ENCODE peak calls at places on chromosomes 4 and X, in five cellular contexts. U, X, W, N and C are unnamed samples.

GRCh38 chr4:102527695-102528094 is 26.5 kb downstream of the NFKB1 start:
- DNase-seq in U (no peak), X (no peak), W (no peak), N (no peak), C (no peak)

GRCh38 chr4:84733343-84734033 is 150.6 kb downstream of the CDS1 start:
- DNase-seq in U (no peak), X (no peak), W (no peak), N (no peak), C (no peak)

GRCh38 chrX:128458888-128459287 is 406.7 kb upstream of the ACTRT1 start:
- DNase-seq in U (no peak), X (no peak), W (no peak), N (peak), C (no peak)

GRCh38 chr4:148064451-148064850 is 332.6 kb downstream of the ARHGAP10 start:
- DNase-seq in U (no peak), X (no peak), W (no peak), N (no peak), C (no peak)

GRCh38 chr4:86261634-86262033 is 98.2 kb downstream of the MAPK10 start:
- DNase-seq in U (no peak), X (no peak), W (no peak), N (no peak), C (no peak)

GRCh38 chrX:68249401-68249831 is 183.9 kb downstream of the OPHN1 start:
- DNase-seq in U (no peak), X (no peak), W (no peak), N (peak), C (peak)

GRCh38 chr4:18100657-18101056 is 79.1 kb upstream of the LCORL start:
- DNase-seq in U (no peak), X (no peak), W (no peak), N (no peak), C (no peak)

GRCh38 chr4:122003335-122003734 is 51.5 kb upstream of the TRPC3 start:
- DNase-seq in U (no peak), X (peak), W (no peak), N (peak), C (peak)

GRCh38 chr4:10080874-10081606 is 35.6 kb downstream of the WDR1 start:
- DNase-seq in U (no peak), X (no peak), W (no peak), N (no peak), C (no peak)

GRCh38 chr4:7415927-7416686 is 18.6 kb downstream of the PSAPL1 start:
- DNase-seq in U (peak), X (no peak), W (no peak), N (no peak), C (no peak)

GRCh38 chr4:13056630-13057187 is 427.4 kb downstream of the RAB28 start:
- DNase-seq in U (no peak), X (no peak), W (no peak), N (no peak), C (no peak)

GRCh38 chr4:164700471-164700870 is 53.5 kb upstream of the SMIM31 start:
- DNase-seq in U (no peak), X (peak), W (no peak), N (peak), C (peak)

GRCh38 chr4:53941331-53941730 is 123.1 kb downstream of the CHIC2 start:
- DNase-seq in U (no peak), X (no peak), W (no peak), N (no peak), C (no peak)

GRCh38 chr4:18937746-18938145 is 916.2 kb upstream of the LCORL start:
- DNase-seq in U (no peak), X (no peak), W (no peak), N (no peak), C (no peak)

GRCh38 chr4:6576512-6576911 is 1.5 kb downstream of the MAN2B2 start:
- DNase-seq in U (no peak), X (no peak), W (no peak), N (no peak), C (no peak)

GRCh38 chr4:41935652-41936021 is 408 bp downstream of the TMEM33 start:
- DNase-seq in U (peak), X (peak), W (no peak), N (peak), C (no peak)

GRCh38 chr4:101119141-101119540 is 228.2 kb downstream of the PPP3CA start:
- DNase-seq in U (no peak), X (no peak), W (no peak), N (no peak), C (no peak)

GRCh38 chr4:2284161-2284933 is 22.4 kb upstream of the MXD4 start:
- DNase-seq in U (peak), X (no peak), W (peak), N (no peak), C (no peak)

DNA sequence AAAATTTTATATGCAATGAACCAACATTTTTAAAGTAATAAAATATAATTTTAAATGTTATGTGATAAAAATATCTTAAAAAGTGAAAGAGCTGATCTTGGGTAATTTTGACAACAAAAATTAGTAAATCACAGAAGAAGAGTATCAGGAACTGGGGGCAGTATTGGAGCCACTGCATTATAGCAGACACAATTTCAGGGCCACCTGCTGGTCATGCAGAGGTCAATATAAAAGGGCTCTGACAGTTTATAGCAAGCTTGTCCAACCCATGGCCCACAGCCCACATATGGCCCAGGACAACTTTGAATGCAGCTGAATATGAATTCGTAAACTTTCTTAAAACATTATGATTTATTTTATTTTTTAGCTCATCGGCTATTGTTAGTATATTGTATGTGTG is 13.0 kb upstream of the LEF1 start:
- DNase-seq in U (no peak), X (no peak), W (no peak), N (no peak), C (no peak)
- TF ChIP-seq CTCF in U (no peak), X (peak), W (no peak), N (no peak), C (no peak)

GRCh38 chrX:78092296-78092695 is 11.8 kb upstream of the PGK1 start:
- DNase-seq in U (no peak), X (no peak), W (no peak), N (peak), C (no peak)
- TF ChIP-seq CTCF in U (peak), X (peak), W (no peak), N (peak), C (no peak)

GRCh38 chr4:69470561-69470960 is 25.1 kb downstream of the UGT2B4 start:
- DNase-seq in U (no peak), X (peak), W (no peak), N (no peak), C (no peak)
- TF ChIP-seq CTCF in U (no peak), X (no peak), W (no peak), N (no peak), C (no peak)

DNA sequence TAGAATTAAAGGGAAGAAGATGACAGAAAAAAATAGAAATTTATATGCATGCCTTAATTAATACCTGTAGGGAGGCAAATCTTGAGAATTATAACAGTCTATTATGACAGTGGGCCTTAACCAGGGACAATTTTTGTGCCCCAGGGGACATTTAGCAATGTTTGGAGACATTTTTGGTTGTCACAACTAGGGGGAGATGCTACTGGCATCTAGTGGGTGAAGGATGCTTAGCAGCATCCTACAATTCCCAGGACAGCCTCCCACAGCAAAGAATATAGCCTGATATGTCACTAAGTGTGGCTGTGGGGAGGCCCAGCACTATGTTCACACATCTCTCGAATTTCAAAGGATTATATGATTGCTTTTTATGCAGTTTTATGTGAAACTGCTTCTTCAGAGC is 10.5 kb downstream of the GPR82 start:
- DNase-seq in U (peak), X (peak), W (no peak), N (peak), C (no peak)
- TF ChIP-seq CTCF in U (peak), X (peak), W (peak), N (peak), C (no peak)

DNA sequence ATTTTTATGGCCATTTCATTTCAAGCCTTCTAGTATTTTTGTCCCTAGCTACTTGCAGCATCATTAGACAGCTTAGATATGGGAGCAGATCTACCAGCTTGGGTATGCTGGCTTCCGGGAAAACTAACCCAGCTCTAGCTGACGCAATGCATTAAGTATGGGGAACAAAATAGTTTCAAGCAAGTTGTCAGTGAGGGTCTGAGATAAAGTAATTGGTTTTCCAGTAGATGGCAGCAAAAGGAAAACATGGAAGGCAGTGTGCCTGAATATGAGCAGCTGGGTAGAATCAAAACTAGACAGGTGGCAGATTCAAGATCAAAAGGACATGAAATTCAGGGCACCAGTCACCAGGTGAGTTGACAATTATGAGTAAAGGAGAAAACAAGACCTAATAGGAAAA is 340.9 kb upstream of the CTSO start:
- DNase-seq in U (no peak), X (no peak), W (no peak), N (peak), C (no peak)
- TF ChIP-seq CTCF in U (peak), X (peak), W (no peak), N (peak), C (no peak)

GRCh38 chr4:24781999-24782745 is 13.2 kb upstream of the SOD3 start:
- DNase-seq in U (no peak), X (no peak), W (no peak), N (no peak), C (no peak)
- TF ChIP-seq CTCF in U (no peak), X (no peak), W (no peak), N (no peak), C (no peak)